ENCODE peak calls at places on chromosomes 7 and 10, in ten cellular contexts. Y is HCT116; M is stimulated activated CD4-positive, alpha-beta T cell treated with anti-CD3 and anti-CD28 coated beads, Interleukin-2, amount 100 ng/mL, for 48 hours; J is NCI-H1105; X is GM12892; A is activated T-helper 1 cell treated with Interleukin-2 at 50 U/mL for 16 hours; F is activated T-cell treated with anti-CD3 and anti-CD28 coated beads, Interleukin-2, amount 50 U/mL, for 72 hours; E is heart right ventricle; V is AG04449; W is KBM-7. I is an unnamed sample.

GRCh38 chr7:87148332-87148955 is 3.8 kb upstream of the DMTF1 start:
- DNase-seq in X (no peak), V (no peak), F (no peak), A (no peak), E (no peak), W (peak), J (peak), Y (peak), M (no peak), I (no peak)

GRCh38 chr7:21023841-21024502 is 237.3 kb upstream of the SP8 start:
- DNase-seq in M (no peak), V (no peak), W (no peak), F (no peak), A (no peak), X (no peak), Y (no peak), J (no peak), E (no peak), I (no peak)

GRCh38 chr10:5482016-5482415 is 17.4 kb downstream of the CALML5 start:
- DNase-seq in V (no peak), M (no peak), W (no peak), X (no peak), J (no peak), F (no peak), A (no peak), E (no peak), Y (no peak), I (no peak)

GRCh38 chr10:133592716-133593115 is 27.3 kb upstream of the SYCE1 start:
- DNase-seq in X (no peak), F (no peak), M (no peak), W (no peak), A (no peak), E (no peak), Y (no peak), J (no peak), V (no peak), I (no peak)

GRCh38 chr7:122136033-122136432 is 8.0 kb downstream of the AASS start:
- DNase-seq in X (no peak), M (no peak), Y (no peak), J (no peak), E (no peak), F (no peak), W (no peak), V (no peak), A (no peak), I (no peak)

GRCh38 chr7:30800785-30801252 is 29.6 kb downstream of the MINDY4 start:
- DNase-seq in M (peak), A (no peak), X (peak), E (no peak), Y (peak), V (no peak), F (peak), W (peak), J (peak), I (peak)

GRCh38 chr7:155066417-155066950 is 3.6 kb upstream of the HTR5A start:
- DNase-seq in X (no peak), E (no peak), V (peak), W (no peak), A (no peak), M (no peak), J (peak), F (no peak), Y (no peak), I (no peak)

GRCh38 chr7:27130540-27131389 is at the start of gene HOXA4:
- DNase-seq in M (peak), A (peak), J (no peak), F (peak), V (no peak), E (peak), Y (no peak), X (no peak), W (no peak), I (peak)

GRCh38 chr7:84509522-84509921 is 314.9 kb upstream of the SEMA3A start:
- DNase-seq in E (no peak), V (no peak), J (no peak), A (no peak), W (no peak), X (no peak), F (no peak), Y (no peak), M (no peak), I (no peak)

GRCh38 chr10:132054564-132054963 is 11.2 kb upstream of the JAKMIP3 start:
- DNase-seq in X (no peak), M (no peak), V (no peak), F (no peak), A (no peak), J (no peak), E (no peak), W (peak), Y (no peak), I (no peak)

GRCh38 chr7:92634125-92634710 is 44.0 kb upstream of the FAM133B start:
- DNase-seq in V (no peak), X (no peak), J (no peak), M (no peak), W (peak), A (no peak), Y (no peak), E (no peak), F (no peak), I (no peak)

GRCh38 chr7:158865462-158865922 is 9.1 kb downstream of the DYNC2I1 start:
- DNase-seq in X (no peak), Y (no peak), W (peak), J (no peak), F (no peak), E (no peak), A (no peak), V (no peak), M (no peak), I (no peak)

GRCh38 chr7:83060218-83060617 is 102.5 kb downstream of the PCLO start:
- DNase-seq in X (no peak), W (no peak), Y (no peak), V (no peak), M (no peak), E (no peak), F (no peak), A (no peak), J (peak), I (no peak)

GRCh38 chr10:130255777-130256176 is 119.6 kb downstream of the GLRX3 start:
- DNase-seq in E (no peak), J (no peak), X (no peak), V (no peak), A (no peak), Y (no peak), F (no peak), M (no peak), W (no peak), I (no peak)

GRCh38 chr10:6778992-6779701 is 199.1 kb upstream of the PRKCQ start:
- DNase-seq in E (no peak), A (no peak), M (no peak), F (no peak), V (peak), Y (peak), J (no peak), W (no peak), X (no peak), I (no peak)

GRCh38 chr7:114835303-114835702 is 86.6 kb upstream of the MDFIC start:
- DNase-seq in V (no peak), J (no peak), M (no peak), W (no peak), Y (no peak), E (no peak), X (no peak), F (no peak), A (no peak), I (no peak)

GRCh38 chr7:101121996-101122932 is 4.6 kb upstream of the SERPINE1 start:
- DNase-seq in J (no peak), A (no peak), X (peak), W (no peak), M (no peak), E (peak), Y (peak), V (peak), F (no peak), I (no peak)

GRCh38 chr7:39271386-39271785 is 293.7 kb downstream of the POU6F2 start:
- DNase-seq in J (peak), F (no peak), X (no peak), M (no peak), V (no peak), A (no peak), E (peak), W (no peak), Y (no peak), I (peak)

GRCh38 chr10:95360122-95360715 is 69.4 kb upstream of the PDLIM1 start:
- DNase-seq in X (no peak), V (no peak), F (no peak), W (peak), M (no peak), J (no peak), A (no peak), E (no peak), Y (no peak), I (no peak)

GRCh38 chr7:2566890-2567662 is 8.3 kb downstream of the IQCE start:
- DNase-seq in V (peak), W (no peak), M (no peak), J (no peak), Y (no peak), E (no peak), A (no peak), X (peak), F (peak), I (no peak)

GRCh38 chr7:87876759-87877234 is 504 bp downstream of the DBF4 start:
- DNase-seq in X (peak), F (peak), E (peak), J (peak), M (peak), Y (no peak), V (no peak), W (peak), A (peak), I (peak)

GRCh38 chr7:30660331-30661255 is 21.7 kb downstream of the CRHR2 start:
- DNase-seq in M (no peak), A (no peak), J (peak), F (no peak), V (no peak), E (no peak), W (no peak), X (no peak), Y (no peak), I (no peak)

GRCh38 chr10:34853357-34853756 is 38.3 kb upstream of the PARD3 start:
- DNase-seq in J (no peak), F (no peak), X (no peak), W (no peak), V (no peak), E (no peak), M (no peak), A (no peak), Y (no peak), I (no peak)

GRCh38 chr7:66187894-66188293 is 17.2 kb upstream of the TPST1 start:
- DNase-seq in J (no peak), V (peak), W (no peak), A (no peak), X (no peak), F (no peak), Y (no peak), E (peak), M (no peak), I (no peak)

GRCh38 chr10:52883996-52884871 is 111.7 kb upstream of the MBL2 start:
- DNase-seq in J (no peak), Y (peak), F (peak), A (no peak), M (peak), V (peak), E (no peak), X (peak), W (peak), I (peak)

GRCh38 chr10:78462221-78462620 is 428.6 kb downstream of the RPS24 start:
- DNase-seq in J (no peak), A (no peak), F (no peak), X (no peak), V (no peak), W (no peak), M (no peak), Y (no peak), E (no peak), I (no peak)

GRCh38 chr10:4028027-4028471 is 243.0 kb upstream of the KLF6 start:
- DNase-seq in F (no peak), V (no peak), M (no peak), W (no peak), X (no peak), E (no peak), J (no peak), A (no peak), Y (no peak), I (no peak)

GRCh38 chr10:74500806-74501205 is 325.6 kb upstream of the KAT6B start:
- DNase-seq in A (no peak), V (no peak), W (no peak), F (no peak), E (no peak), M (no peak), X (no peak), J (no peak), Y (no peak), I (no peak)

GRCh38 chr7:29970158-29970557 is 19.4 kb downstream of the SCRN1 start:
- DNase-seq in X (no peak), E (no peak), J (no peak), Y (no peak), W (no peak), V (no peak), A (no peak), M (no peak), F (no peak), I (no peak)

GRCh38 chr7:31971049-31971665 is 99.0 kb downstream of the PDE1C start:
- DNase-seq in A (no peak), F (no peak), V (no peak), M (no peak), Y (no peak), J (no peak), W (no peak), E (no peak), X (no peak), I (no peak)

GRCh38 chr10:97099868-97100267 is 85.9 kb downstream of the SLIT1 start:
- DNase-seq in M (no peak), V (no peak), J (no peak), X (no peak), W (no peak), F (no peak), E (no peak), Y (no peak), A (no peak), I (no peak)

GRCh38 chr7:22831602-22832001 is 9.0 kb upstream of the TOMM7 start:
- DNase-seq in V (no peak), E (no peak), F (no peak), X (no peak), M (no peak), W (no peak), A (no peak), J (no peak), Y (no peak), I (peak)

GRCh38 chr10:27865221-27865635 is 119.6 kb upstream of the MKX start:
- DNase-seq in A (no peak), X (no peak), Y (peak), V (no peak), E (no peak), J (no peak), F (no peak), W (no peak), M (no peak), I (no peak)

GRCh38 chr7:127886248-127886647 is 145.0 kb downstream of the LRRC4 start:
- DNase-seq in W (no peak), X (no peak), E (no peak), J (no peak), F (no peak), V (no peak), Y (no peak), A (no peak), M (no peak), I (no peak)

GRCh38 chr7:28296571-28297483 is 115.5 kb upstream of the CREB5 start:
- DNase-seq in M (peak), A (no peak), V (no peak), Y (peak), X (no peak), E (peak), W (no peak), F (peak), J (peak), I (peak)

GRCh38 chr10:1410469-1411395 is 326.6 kb downstream of the ADARB2 start:
- DNase-seq in Y (no peak), J (no peak), W (no peak), F (no peak), E (no peak), V (no peak), M (no peak), A (no peak), X (no peak), I (no peak)

GRCh38 chr7:2843191-2843685 is 870 bp downstream of the GNA12 start:
- DNase-seq in Y (no peak), W (no peak), J (no peak), A (no peak), M (no peak), E (no peak), V (no peak), F (no peak), X (no peak), I (no peak)

I was measured in WERI-Rb-1.